ENCODE peak calls at places on chromosomes 2 and 18, in six cellular contexts. L, O, U, D, G and F are unnamed samples.

GRCh38 chr2:142872900-142873724 is 4.4 kb upstream of the KYNU start:
- DNase-seq in L (peak), O (peak), U (no peak), D (peak), G (no peak), F (peak)

GRCh38 chr18:56096861-56097260 is 508.9 kb upstream of the TCF4 start:
- DNase-seq in L (no peak), O (no peak), U (no peak), D (no peak), G (no peak), F (no peak)

GRCh38 chr2:45212953-45213635 is 203.8 kb upstream of the SIX2 start:
- DNase-seq in L (no peak), O (peak), U (no peak), D (no peak), G (no peak), F (no peak)

GRCh38 chr2:10658914-10659257 is 30.9 kb downstream of the NOL10 start:
- DNase-seq in L (no peak), O (no peak), U (no peak), D (peak), G (no peak), F (no peak)

GRCh38 chr2:8627692-8628085 is 54.2 kb upstream of the ID2 start:
- DNase-seq in L (no peak), O (no peak), U (peak), D (no peak), G (no peak), F (no peak)

GRCh38 chr2:85503611-85504433 is 35.1 kb upstream of the MAT2A start:
- DNase-seq in L (peak), O (peak), U (no peak), D (peak), G (no peak), F (peak)

GRCh38 chr2:26483957-26484565 is 6.1 kb upstream of the OTOF start:
- DNase-seq in L (no peak), O (peak), U (no peak), D (no peak), G (no peak), F (peak)

GRCh38 chr2:65069425-65069824 is 13.2 kb downstream of the CEP68 start:
- DNase-seq in L (no peak), O (no peak), U (no peak), D (no peak), G (no peak), F (no peak)

GRCh38 chr18:40949138-40949949 is 1005.7 kb upstream of the PIK3C3 start:
- DNase-seq in L (no peak), O (no peak), U (no peak), D (no peak), G (no peak), F (no peak)

GRCh38 chr2:120774557-120775160 is 39.0 kb downstream of the GLI2 start:
- DNase-seq in L (no peak), O (no peak), U (no peak), D (no peak), G (no peak), F (no peak)

GRCh38 chr2:111101592-111101991 is 19.1 kb upstream of the BCL2L11 start:
- DNase-seq in L (no peak), O (no peak), U (no peak), D (no peak), G (no peak), F (no peak)

GRCh38 chr2:111108745-111109271 is 11.9 kb upstream of the BCL2L11 start:
- DNase-seq in L (no peak), O (no peak), U (no peak), D (no peak), G (no peak), F (no peak)

GRCh38 chr2:111111101-111111755 is 9.5 kb upstream of the BCL2L11 start:
- DNase-seq in L (no peak), O (no peak), U (no peak), D (no peak), G (no peak), F (no peak)

GRCh38 chr2:111102216-111102615 is 18.5 kb upstream of the BCL2L11 start:
- DNase-seq in L (no peak), O (no peak), U (no peak), D (no peak), G (no peak), F (no peak)

DNA sequence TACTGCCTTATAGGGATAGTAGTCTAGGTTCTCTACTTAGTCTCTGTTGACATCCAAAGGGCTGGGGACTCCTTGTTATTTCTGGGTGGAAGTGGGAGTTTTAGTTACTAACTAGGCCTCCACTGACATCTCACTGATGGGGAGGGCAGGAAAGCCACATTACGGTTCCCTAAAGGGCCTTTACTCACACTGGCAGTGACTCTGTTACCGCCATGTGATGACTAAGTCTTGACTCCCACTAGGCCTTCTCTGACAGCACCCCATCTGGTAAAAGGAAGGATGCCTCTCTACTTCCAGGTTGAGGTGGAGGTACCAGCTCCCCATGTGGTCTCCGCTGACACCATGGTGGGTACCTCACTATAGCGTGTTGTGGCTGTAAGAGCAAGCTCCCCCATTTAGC is 14.0 kb upstream of the BCL2L11 start:
- DNase-seq in L (no peak), O (no peak), U (no peak), D (no peak), G (no peak), F (no peak)
- H3K4me3 ChIP-seq in L (no peak), O (no peak), U (no peak), D (no peak), G (no peak), F (no peak)

DNA sequence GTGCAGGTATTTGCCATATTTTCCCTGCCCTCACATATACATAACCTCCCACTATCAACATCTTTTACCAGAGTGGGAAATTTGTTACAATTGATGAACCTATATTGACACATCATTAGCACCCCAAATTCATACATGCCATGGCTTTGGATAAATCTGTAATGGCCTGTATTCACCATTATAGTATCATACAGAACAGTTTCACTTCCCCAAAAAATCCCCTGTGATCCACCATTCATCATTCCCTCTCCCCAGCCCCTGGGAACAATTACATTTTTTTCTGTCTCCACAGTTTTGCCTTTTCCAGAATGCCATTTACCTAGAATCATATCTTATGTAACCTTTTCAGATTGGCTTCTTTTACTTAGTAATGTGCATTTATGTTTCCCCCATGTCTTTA is 494.5 kb downstream of the RNF144A start:
- DNase-seq in L (no peak), O (no peak), U (no peak), D (no peak), G (no peak), F (no peak)
- TF ChIP-seq CTCF in L (no peak), O (no peak), U (no peak), D (no peak), G (no peak), F (no peak)

GRCh38 chr2:54365661-54366060 is 90.5 kb upstream of the SPTBN1 start:
- DNase-seq in L (no peak), O (no peak), U (no peak), D (no peak), G (no peak), F (no peak)

GRCh38 chr2:54360055-54360792 is 95.9 kb upstream of the SPTBN1 start:
- DNase-seq in L (peak), O (peak), U (no peak), D (peak), G (no peak), F (peak)
- H3K4me3 ChIP-seq in L (peak), O (no peak), U (no peak), D (peak), G (no peak), F (no peak)

GRCh38 chr2:119234021-119235019 is 10.7 kb downstream of the STEAP3 start:
- DNase-seq in L (no peak), O (peak), U (peak), D (no peak), G (peak), F (peak)
- TF ChIP-seq CTCF in L (peak), O (peak), U (peak), D (peak), G (peak), F (peak)

GRCh38 chr2:105397025-105397722 is 1.7 kb downstream of the FHL2 start:
- DNase-seq in L (no peak), O (no peak), U (peak), D (no peak), G (no peak), F (peak)

GRCh38 chr2:105398522-105399206 is at the start of gene FHL2:
- DNase-seq in L (no peak), O (peak), U (peak), D (peak), G (peak), F (peak)

GRCh38 chr2:105400138-105400540 is 1.3 kb upstream of the FHL2 start:
- DNase-seq in L (no peak), O (no peak), U (no peak), D (no peak), G (no peak), F (no peak)

GRCh38 chr2:105397959-105398521 is 811 bp downstream of the FHL2 start:
- DNase-seq in L (no peak), O (peak), U (peak), D (peak), G (no peak), F (peak)

GRCh38 chr2:105399207-105399861 is 483 bp upstream of the FHL2 start:
- DNase-seq in L (no peak), O (no peak), U (no peak), D (no peak), G (no peak), F (no peak)
- H3K4me3 ChIP-seq in L (no peak), O (peak), U (peak), D (peak), G (peak), F (peak)

DNA sequence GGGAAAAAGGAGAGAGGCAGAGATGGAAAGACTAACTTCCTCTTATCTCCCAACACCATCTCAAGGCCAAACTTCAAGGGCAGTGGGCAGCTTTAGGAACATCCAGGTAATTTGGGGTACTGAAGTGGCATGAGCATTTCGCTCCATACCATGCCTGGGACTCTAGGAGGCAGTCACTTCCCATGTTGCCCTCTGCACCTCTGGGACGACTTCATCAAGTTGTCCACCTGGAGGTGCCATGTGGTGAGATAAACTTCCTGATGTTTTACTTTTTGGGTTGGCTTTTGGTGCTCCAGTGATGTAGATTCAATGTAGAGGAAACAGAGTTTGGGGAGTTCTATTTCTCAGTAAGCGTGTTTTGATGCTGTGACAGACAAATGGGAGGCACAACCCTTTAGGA is 56.3 kb upstream of the UPP2 start:
- DNase-seq in L (no peak), O (no peak), U (peak), D (no peak), G (peak), F (no peak)
- TF ChIP-seq CTCF in L (no peak), O (no peak), U (peak), D (no peak), G (peak), F (no peak)

DNA sequence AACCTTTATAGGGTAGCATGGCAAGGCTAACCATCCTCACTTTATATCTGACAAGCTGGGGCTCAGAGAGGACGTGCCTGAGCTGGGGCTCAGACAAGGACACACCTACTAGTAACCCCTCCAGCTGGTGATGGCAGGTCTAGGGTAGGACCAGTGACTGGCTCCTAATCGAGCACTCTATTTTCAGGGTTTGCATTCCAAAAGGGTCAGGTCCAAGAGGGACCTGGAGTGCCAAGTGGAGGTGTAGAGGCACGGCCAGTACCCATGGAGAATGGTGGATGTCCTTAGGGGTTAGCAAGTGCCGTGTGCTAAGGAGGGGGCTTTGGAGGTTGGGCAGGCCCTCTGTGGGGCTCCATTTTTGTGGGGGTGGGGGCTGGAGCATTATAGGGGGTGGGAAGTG is 1.2 kb upstream of the DES start:
- DNase-seq in L (no peak), O (no peak), U (no peak), D (no peak), G (no peak), F (no peak)
- H3K4me3 ChIP-seq in L (no peak), O (no peak), U (no peak), D (no peak), G (no peak), F (no peak)

GRCh38 chr2:24337958-24338357 is 22.4 kb downstream of the ITSN2 start:
- DNase-seq in L (no peak), O (no peak), U (peak), D (no peak), G (no peak), F (no peak)
- TF ChIP-seq CTCF in L (no peak), O (no peak), U (peak), D (no peak), G (no peak), F (no peak)

GRCh38 chr2:48883661-48884060 is 128.1 kb upstream of the LHCGR start:
- DNase-seq in L (no peak), O (no peak), U (no peak), D (no peak), G (peak), F (no peak)
- H3K4me3 ChIP-seq in L (no peak), O (no peak), U (no peak), D (no peak), G (no peak), F (no peak)